ENCODE peak calls at places on chromosomes 2 and 18, in eight cellular contexts. Z, K, O, J, E, V, F and P are unnamed samples.

GRCh38 chr2:46915281-46915810 is at the start of gene MCFD2:
- DNase-seq in O (no peak), Z (no peak), V (peak; percentile 20), K (no peak), E (no peak), J (peak; percentile 55), F (no peak), P (peak; percentile 72)

GRCh38 chr2:98515571-98515927 is 70.9 kb downstream of the INPP4A start:
- DNase-seq in Z (no peak), O (no peak), E (no peak), J (no peak), K (peak; percentile 12), V (no peak), F (no peak), P (peak; percentile 49)

GRCh38 chr2:29916571-29916970 is 4.8 kb downstream of the ALK start:
- DNase-seq in V (peak; percentile 43), J (no peak), F (no peak), Z (no peak), O (no peak), K (no peak), E (peak; percentile 51), P (no peak)

GRCh38 chr2:61014805-61015204 is 2.7 kb upstream of the PEX13 start:
- DNase-seq in J (no peak), F (no peak), O (no peak), Z (no peak), V (peak; percentile 70), K (no peak), E (no peak), P (no peak)

GRCh38 chr2:39370101-39370500 is 67.0 kb downstream of the MAP4K3 start:
- DNase-seq in E (no peak), V (peak; percentile 28), Z (no peak), K (no peak), F (no peak), O (no peak), J (no peak), P (peak; percentile 10)

GRCh38 chr18:50286391-50287027 is 983 bp downstream of the CXXC1 start:
- DNase-seq in F (peak; percentile 26), E (peak; percentile 73), V (peak; percentile 33), J (no peak), O (no peak), K (peak; percentile 61), Z (peak; percentile 43), P (peak; percentile 73)

GRCh38 chr18:37258819-37259218 is 306.8 kb downstream of the CELF4 start:
- DNase-seq in F (no peak), Z (no peak), E (no peak), J (no peak), V (no peak), O (no peak), K (no peak), P (no peak)

GRCh38 chr2:179097131-179097530 is 47.2 kb upstream of the CCDC141 start:
- DNase-seq in J (no peak), O (no peak), V (no peak), K (no peak), Z (no peak), F (no peak), E (no peak), P (no peak)

GRCh38 chr2:127157114-127157513 is 50.2 kb upstream of the BIN1 start:
- DNase-seq in J (no peak), E (no peak), Z (no peak), F (no peak), O (no peak), V (no peak), K (no peak), P (no peak)

GRCh38 chr2:24771905-24772586 is 21.1 kb downstream of the PTRHD1 start:
- DNase-seq in O (no peak), K (no peak), Z (no peak), V (no peak), F (no peak), E (no peak), J (no peak), P (no peak)

GRCh38 chr2:223034241-223034933 is 17.6 kb upstream of the KCNE4 start:
- DNase-seq in F (no peak), J (no peak), Z (no peak), O (no peak), V (no peak), E (no peak), K (no peak), P (no peak)

GRCh38 chr2:112834379-112835014 is 2.1 kb downstream of the IL1B start:
- DNase-seq in E (no peak), V (peak; percentile 75), K (no peak), F (no peak), J (peak; percentile 72), Z (no peak), O (no peak), P (no peak)

GRCh38 chr18:28081516-28081915 is 95.4 kb downstream of the CDH2 start:
- DNase-seq in F (no peak), V (no peak), J (no peak), K (no peak), O (no peak), Z (no peak), E (no peak), P (no peak)

GRCh38 chr2:84823229-84823628 is 57.7 kb downstream of the TRABD2A start:
- DNase-seq in K (no peak), J (no peak), Z (no peak), O (no peak), E (no peak), V (no peak), F (no peak), P (no peak)

DNA sequence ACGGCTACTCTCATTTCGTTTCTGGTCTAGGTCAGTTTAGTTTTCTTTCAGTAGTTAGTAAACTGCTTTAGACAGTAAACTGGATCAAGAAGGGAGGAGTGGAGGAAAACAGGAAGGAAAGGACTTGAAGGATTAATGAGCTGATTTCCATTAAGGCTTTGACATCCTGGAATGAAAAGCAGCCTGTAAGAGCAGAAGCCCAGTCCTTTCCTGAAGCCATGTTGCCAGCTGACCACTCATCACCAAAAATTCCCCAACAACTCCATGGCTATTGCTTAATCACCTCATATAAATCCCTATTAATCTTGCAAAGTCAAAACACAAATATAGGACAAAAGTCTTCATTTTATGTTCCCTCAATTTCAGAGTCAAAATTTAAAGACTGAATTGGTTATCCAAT is 113.7 kb upstream of the ZFP36L2 start:
- DNase-seq in E (no peak), J (no peak), F (no peak), Z (no peak), O (no peak), K (no peak), V (peak; percentile 51), P (peak; percentile 83)
- TF ChIP-seq EZH2phosphoT487 in E (no peak), J (no peak), F (no peak), Z (no peak), O (no peak), K (no peak), V (no peak), P (no peak)

GRCh38 chr2:75710220-75710576 is 517 bp downstream of the GCFC2 start:
- DNase-seq in E (no peak), J (no peak), O (no peak), Z (no peak), V (no peak), F (no peak), K (no peak), P (no peak)
- H3K4me3 ChIP-seq in E (peak overlapping the region; percentile 66), J (peak overlapping the region; percentile 30), O (peak overlapping the region; percentile 78), Z (peak overlapping the region; percentile 72), V (peak overlapping the region; percentile 86), F (peak overlapping the region; percentile 49), K (peak overlapping the region; percentile 60), P (peak overlapping the region; percentile 88)

DNA sequence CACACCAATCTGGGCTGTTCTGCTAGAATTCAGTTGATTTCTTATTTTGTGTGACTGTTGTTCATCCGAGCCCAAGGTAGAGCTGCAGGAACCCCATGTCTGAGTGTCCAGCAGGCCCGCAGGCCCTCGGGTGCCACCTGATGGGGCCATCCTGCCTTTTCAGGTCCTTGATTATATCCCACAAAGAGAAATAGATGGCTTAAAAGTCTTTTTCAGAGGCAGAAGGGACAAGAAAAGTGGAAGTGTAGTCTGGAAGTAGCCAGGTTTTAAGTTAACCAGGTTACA is 52.2 kb downstream of the AGAP1 start:
- DNase-seq in V (no peak), K (no peak), J (no peak), E (no peak), Z (no peak), F (no peak), O (no peak), P (no peak)
- H4K20me1 ChIP-seq in V (peaks cover 4% of the 10 kb centered on the region), K (peaks cover 9% of the 10 kb centered on the region), J (peaks cover 40% of the 10 kb centered on the region), E (peaks cover 64% of the 10 kb centered on the region), Z (no peaks in the 10 kb centered on the region), F (peaks cover 8% of the 10 kb centered on the region), O (no peaks in the 10 kb centered on the region), P (peaks cover 7% of the 10 kb centered on the region)

DNA sequence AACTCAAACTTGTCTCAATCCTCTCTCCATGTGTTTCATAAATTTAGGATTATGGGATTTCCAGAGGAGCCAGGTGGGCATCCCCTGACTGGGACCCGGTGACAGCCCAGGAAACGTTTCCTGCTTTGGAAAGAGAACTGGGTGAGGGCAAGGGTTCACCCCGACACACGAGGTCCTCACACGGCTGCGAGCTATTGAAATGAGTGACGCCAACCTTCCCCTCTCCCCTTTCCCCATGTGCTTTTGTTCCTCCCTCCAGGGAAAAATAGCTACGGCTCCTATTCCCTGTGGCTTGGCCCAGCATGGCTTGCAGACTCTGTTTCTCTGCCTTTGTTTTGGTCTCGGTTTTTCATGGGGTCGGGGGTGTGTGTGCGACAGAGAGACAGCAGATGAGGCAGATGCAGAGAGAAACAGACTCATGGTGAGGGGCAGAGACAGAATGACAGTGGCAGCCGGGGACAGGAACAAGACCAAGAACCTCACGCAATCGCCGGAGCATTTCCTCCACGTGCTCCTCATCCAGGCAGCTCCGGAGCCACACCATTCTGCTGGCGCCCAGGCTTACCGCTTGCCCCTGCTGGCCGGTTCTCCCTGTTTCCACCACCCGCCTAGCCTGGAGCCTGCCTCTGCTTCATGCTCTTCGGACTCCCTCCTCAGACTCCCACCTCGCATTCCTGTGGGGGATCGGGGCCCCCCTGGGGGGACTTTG is 238.5 kb downstream of the DYSF start:
- DNase-seq in F (no peak), V (no peak), Z (no peak), J (no peak), O (no peak), K (peak; percentile 52), E (no peak), P (peak; percentile 51)
- TF ChIP-seq EZH2phosphoT487 in F (no peak), V (no peak), Z (no peak), J (no peak), O (no peak), K (no peak), E (no peak), P (no peak)

GRCh38 chr2:148887349-148888002 is 12.4 kb downstream of the KIF5C start:
- DNase-seq in O (no peak), F (no peak), V (no peak), J (no peak), K (peak; percentile 24), E (no peak), Z (no peak), P (peak; percentile 6)
- H3K4me3 ChIP-seq in O (peak overlapping the region; percentile 43), F (no peak overlapping the region), V (no peak overlapping the region), J (peak overlapping the region; percentile 69), K (peak overlapping the region; percentile 82), E (peak overlapping the region; percentile 56), Z (no peak overlapping the region), P (peak overlapping the region; percentile 63)

GRCh38 chr18:57764087-57764486 is 39.0 kb downstream of the ATP8B1 start:
- DNase-seq in Z (no peak), F (no peak), K (no peak), O (no peak), J (no peak), E (no peak), V (no peak), P (no peak)
- H4K20me1 ChIP-seq in Z (no peaks in the 10 kb centered on the region), F (no peaks in the 10 kb centered on the region), K (no peaks in the 10 kb centered on the region), O (no peaks in the 10 kb centered on the region), J (no peaks in the 10 kb centered on the region), E (peaks cover 58% of the 10 kb centered on the region), V (no peaks in the 10 kb centered on the region), P (no peaks in the 10 kb centered on the region)

GRCh38 chr2:239824051-239824694 is 201.0 kb downstream of the NDUFA10 start:
- DNase-seq in V (peak; percentile 91), J (peak; percentile 73), F (peak; percentile 85), Z (peak; percentile 4), K (peak; percentile 88), O (peak; percentile 81), E (peak; percentile 11), P (peak; percentile 11)
- TF ChIP-seq EZH2phosphoT487 in V (no peak), J (no peak), F (no peak), Z (no peak), K (no peak), O (no peak), E (no peak), P (no peak)